ENCODE peak calls at places on chromosomes 3 and 15, in six cellular contexts. F is PC-9, A is BJ, B is neuronal stem cell, I is SK-N-SH, Z is ovary. U is an unnamed sample.

GRCh38 chr3:131840151-131840797 is 194.5 kb downstream of the CPNE4 start:
- DNase-seq in F (no peak), A (no peak), B (no peak), I (no peak), Z (no peak), U (no peak)

GRCh38 chr15:66698318-66698961 is 3.6 kb upstream of the SMAD6 start:
- DNase-seq in F (peak; percentile 68), A (no peak), B (peak; percentile 54), I (peak; percentile 81), Z (peak; percentile 73), U (peak; percentile 82)

GRCh38 chr3:187955076-187955952 is 198.6 kb upstream of the LPP start:
- DNase-seq in F (peak; percentile 53), A (peak; percentile 75), B (no peak), I (no peak), Z (no peak), U (no peak)

GRCh38 chr3:32282578-32282977 is 44.1 kb downstream of the CMTM8 start:
- DNase-seq in F (no peak), A (no peak), B (no peak), I (no peak), Z (no peak), U (no peak)

GRCh38 chr3:192079098-192079497 is 618.1 kb downstream of the PYDC2 start:
- DNase-seq in F (no peak), A (no peak), B (peak; percentile 48), I (no peak), Z (no peak), U (no peak)

GRCh38 chr15:96827981-96828380 is 497.5 kb downstream of the NR2F2 start:
- DNase-seq in F (no peak), A (no peak), B (no peak), I (no peak), Z (no peak), U (no peak)

GRCh38 chr3:152197937-152198336 is 70.8 kb upstream of the MBNL1 start:
- DNase-seq in F (no peak), A (no peak), B (no peak), I (no peak), Z (no peak), U (no peak)

GRCh38 chr3:126530171-126531050 is 6.5 kb downstream of the CHST13 start:
- DNase-seq in F (no peak), A (no peak), B (no peak), I (no peak), Z (no peak), U (peak; percentile 73)

GRCh38 chr15:69468241-69469121 is 15.9 kb downstream of the RPLP1 start:
- DNase-seq in F (peak; percentile 81), A (no peak), B (no peak), I (peak; percentile 38), Z (no peak), U (no peak)

GRCh38 chr15:98669638-98670037 is 21.3 kb downstream of the IGF1R start:
- DNase-seq in F (no peak), A (no peak), B (no peak), I (no peak), Z (no peak), U (no peak)

GRCh38 chr15:96347181-96348111 is 16.9 kb downstream of the NR2F2 start:
- DNase-seq in F (no peak), A (no peak), B (no peak), I (no peak), Z (peak; percentile 80), U (peak; percentile 89)

GRCh38 chr3:150913174-150913922 is 8.1 kb upstream of the MINDY4B start:
- DNase-seq in F (no peak), A (no peak), B (no peak), I (no peak), Z (no peak), U (no peak)

GRCh38 chr3:96863129-96863740 is 48.8 kb downstream of the EPHA6 start:
- DNase-seq in F (peak; percentile 34), A (no peak), B (peak; percentile 41), I (peak; percentile 10), Z (no peak), U (peak; percentile 3)

DNA sequence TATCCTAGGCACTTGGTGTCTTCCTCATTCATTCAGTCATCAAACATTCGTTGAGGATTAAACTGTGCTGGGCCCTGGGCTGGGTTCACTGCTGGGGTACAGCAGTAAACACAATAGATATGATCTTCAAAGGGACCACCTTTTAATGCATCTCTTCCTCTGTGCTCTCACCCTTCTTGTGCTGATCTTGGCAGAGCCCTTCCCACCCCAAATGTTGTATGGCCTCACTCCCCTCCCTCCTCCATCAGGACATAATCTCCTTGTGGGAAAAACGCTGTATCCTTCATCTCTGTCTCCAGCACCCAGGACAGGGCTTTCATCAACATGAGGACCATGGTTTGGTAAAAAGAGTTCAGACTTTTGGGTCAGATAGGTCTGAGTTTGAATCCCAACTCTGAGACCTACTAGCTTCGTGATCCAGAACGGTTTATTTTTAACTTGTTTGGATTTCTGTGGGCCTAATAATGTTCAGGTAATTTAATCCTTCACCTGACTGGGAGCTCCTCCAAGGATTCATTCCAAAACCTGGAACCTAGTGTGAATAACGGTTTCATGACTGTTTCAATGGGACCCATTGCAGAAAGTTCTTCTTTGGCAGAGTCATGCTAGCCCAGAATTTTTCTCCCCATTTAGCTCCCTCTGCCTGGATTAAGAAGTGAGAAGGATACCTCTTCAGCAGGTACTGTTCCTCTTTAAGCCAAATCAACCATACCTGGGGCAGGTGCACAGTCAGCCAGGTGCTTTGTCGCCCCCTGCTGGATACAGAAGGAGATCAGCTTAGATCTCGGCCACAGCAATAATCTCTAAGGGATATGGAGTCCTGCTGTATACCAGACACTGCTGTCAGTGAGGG is 5.2 kb upstream of the WNT7A start:
- DNase-seq in F (peak; percentile 72), A (no peak), B (peak; percentile 33), I (peak; percentile 72), Z (peak; percentile 7), U (peak; percentile 86)
- H3K27me3 ChIP-seq in F (no peaks in the 10 kb centered on the region), A (peaks cover 21% of the 10 kb centered on the region), B (peaks cover 64% of the 10 kb centered on the region), I (peaks cover 11% of the 10 kb centered on the region), Z (no peaks in the 10 kb centered on the region), U (peaks cover 41% of the 10 kb centered on the region)

GRCh38 chr3:57757642-57758297 is 1.7 kb downstream of the SLMAP start:
- DNase-seq in F (peak; percentile 21), A (no peak), B (peak; percentile 18), I (peak; percentile 17), Z (no peak), U (peak; percentile 44)
- H3K4me3 ChIP-seq in F (peak overlapping the region; percentile 74), A (peak overlapping the region; percentile 98), B (peak overlapping the region; percentile 93), I (peak overlapping the region; percentile 94), Z (peak overlapping the region; percentile 98), U (peak overlapping the region; percentile 88)

DNA sequence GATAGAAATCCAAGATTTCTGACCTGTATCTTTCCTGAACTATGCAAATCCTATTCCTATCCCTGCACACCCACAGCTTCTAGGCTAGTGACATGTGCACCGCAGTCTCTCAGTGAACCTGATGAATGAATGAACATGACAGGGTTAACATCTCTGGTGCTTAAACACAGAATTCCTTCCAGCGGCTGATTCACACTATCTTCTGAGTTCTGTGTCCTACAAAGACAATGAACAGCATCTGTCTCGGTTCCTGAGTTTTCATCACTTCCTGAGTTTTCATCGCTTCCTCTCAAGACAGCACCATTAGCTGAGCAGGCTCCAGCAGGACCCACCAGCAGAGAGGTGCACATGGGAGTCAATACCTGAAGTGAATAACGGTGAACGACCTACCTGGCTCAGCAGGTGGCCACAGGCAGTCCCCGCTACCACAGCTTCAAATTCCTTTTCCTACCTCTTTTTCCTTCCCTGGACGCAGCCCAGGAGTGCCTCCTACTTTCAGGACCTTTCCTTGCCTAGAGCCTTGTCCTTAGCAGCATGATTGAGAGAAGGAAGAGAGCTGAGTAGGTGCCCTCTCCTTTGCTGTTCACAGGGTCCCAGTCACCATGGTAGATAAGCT is 113.5 kb downstream of the IGF2BP2 start:
- DNase-seq in F (no peak), A (no peak), B (no peak), I (no peak), Z (no peak), U (no peak)
- H3K27me3 ChIP-seq in F (no peaks in the 10 kb centered on the region), A (no peaks in the 10 kb centered on the region), B (no peaks in the 10 kb centered on the region), I (no peaks in the 10 kb centered on the region), Z (no peaks in the 10 kb centered on the region), U (no peaks in the 10 kb centered on the region)

GRCh38 chr3:42751609-42752008 is 21.4 kb downstream of the CCDC13 start:
- DNase-seq in F (no peak), A (no peak), B (no peak), I (no peak), Z (no peak), U (no peak)

GRCh38 chr3:42750834-42751233 is 22.2 kb downstream of the CCDC13 start:
- DNase-seq in F (no peak), A (no peak), B (no peak), I (no peak), Z (no peak), U (no peak)

GRCh38 chr3:42747581-42747980 is 25.5 kb downstream of the CCDC13 start:
- DNase-seq in F (no peak), A (no peak), B (no peak), I (no peak), Z (no peak), U (no peak)

GRCh38 chr3:42749753-42750231 is 23.3 kb downstream of the CCDC13 start:
- DNase-seq in F (peak; percentile 12), A (no peak), B (no peak), I (no peak), Z (no peak), U (peak; percentile 82)

GRCh38 chr3:42749025-42749752 is 23.9 kb downstream of the CCDC13 start:
- DNase-seq in F (no peak), A (no peak), B (no peak), I (no peak), Z (no peak), U (no peak)
- H3K4me3 ChIP-seq in F (no peak overlapping the region), A (no peak overlapping the region), B (no peak overlapping the region), I (no peak overlapping the region), Z (no peak overlapping the region), U (no peak overlapping the region)

GRCh38 chr15:58386081-58386480 is 45.7 kb upstream of the LIPC start:
- DNase-seq in F (no peak), A (no peak), B (no peak), I (no peak), Z (no peak), U (no peak)
- H3K27me3 ChIP-seq in F (no peaks in the 10 kb centered on the region), A (no peaks in the 10 kb centered on the region), B (no peaks in the 10 kb centered on the region), I (no peaks in the 10 kb centered on the region), Z (no peaks in the 10 kb centered on the region), U (no peaks in the 10 kb centered on the region)

DNA sequence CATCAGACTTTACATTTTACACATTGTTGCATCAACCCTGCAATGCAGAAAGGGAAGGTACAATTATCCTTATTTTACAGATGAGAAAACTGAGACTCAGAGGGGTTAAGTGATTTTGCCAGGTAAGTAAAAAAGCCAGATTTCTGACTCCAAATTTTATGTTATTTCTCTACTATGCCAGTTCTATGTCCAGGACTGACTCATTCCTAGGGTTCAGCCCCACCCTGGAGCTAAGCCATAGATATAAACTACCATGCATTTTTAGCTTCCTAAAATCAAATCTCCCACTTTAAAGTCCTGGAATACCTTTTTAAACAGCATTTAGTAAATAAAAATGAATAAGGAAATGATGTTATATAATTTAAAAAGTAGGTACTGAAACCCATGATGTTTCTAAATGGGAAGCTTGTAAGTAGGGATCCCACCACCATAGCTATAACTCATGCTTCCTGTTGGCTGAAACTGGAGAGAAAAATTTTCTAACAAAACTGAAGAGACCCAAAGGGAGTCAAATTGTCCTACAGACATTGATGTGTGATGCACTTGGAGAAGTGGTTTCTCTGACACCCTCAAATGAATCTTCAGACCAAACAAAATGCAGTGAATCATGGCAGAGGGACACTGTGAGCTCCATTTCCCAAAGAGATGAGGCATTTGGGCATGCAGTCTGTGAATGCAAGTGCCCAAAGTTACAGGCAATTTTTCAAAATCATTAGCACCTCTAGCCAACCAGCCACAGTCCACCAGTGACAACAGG is 301.7 kb upstream of the UMPS start:
- DNase-seq in F (peak; percentile 26), A (no peak), B (no peak), I (no peak), Z (no peak), U (no peak)
- H3K4me3 ChIP-seq in F (no peak overlapping the region), A (no peak overlapping the region), B (no peak overlapping the region), I (no peak overlapping the region), Z (no peak overlapping the region), U (no peak overlapping the region)

U was measured in H7.